ENCODE peak calls at places on chromosomes 2 and 18, in ten cellular contexts. D is iris pigment epithelial cell; E is NCI-H82; R is SHP77; L is PC-9; M is upper lobe of right lung; Z is transverse colon; I is endothelial cell; N is activated CD4-positive, alpha-beta memory T cell treated with anti-CD3 and anti-CD28 coated beads, Interleukin-2, amount 10 ng/mL, durations not matched to agents 7 days and 5 days; H is mesothelial cell of epicardium. B is an unnamed sample.

GRCh38 chr2:222920657-222921186 is 59.9 kb downstream of the ACSL3 start:
- DNase-seq in D (no peak), E (no peak), R (no peak), L (no peak), M (no peak), Z (no peak), I (no peak), N (no peak), H (no peak), B (no peak)

GRCh38 chr2:241739651-241740050 is 5.2 kb downstream of the D2HGDH start:
- DNase-seq in D (peak; percentile 65), E (no peak), R (no peak), L (no peak), M (no peak), Z (no peak), I (no peak), N (peak; percentile 43), H (no peak), B (no peak)

GRCh38 chr18:48519431-48520100 is 19.3 kb upstream of the CTIF start:
- DNase-seq in D (no peak), E (no peak), R (no peak), L (no peak), M (no peak), Z (no peak), I (no peak), N (no peak), H (no peak), B (no peak)

GRCh38 chr2:16546128-16546754 is 119.4 kb downstream of the CYRIA start:
- DNase-seq in D (peak; percentile 29), E (peak; percentile 7), R (no peak), L (peak; percentile 59), M (no peak), Z (no peak), I (peak; percentile 55), N (no peak), H (no peak), B (no peak)

GRCh38 chr18:38539373-38539772 is 973.8 kb upstream of the CELF4 start:
- DNase-seq in D (no peak), E (peak; percentile 82), R (no peak), L (no peak), M (no peak), Z (no peak), I (no peak), N (no peak), H (no peak), B (no peak)

GRCh38 chr2:45962522-45962921 is 311.0 kb downstream of the PRKCE start:
- DNase-seq in D (peak; percentile 28), E (no peak), R (no peak), L (no peak), M (peak; percentile 70), Z (no peak), I (no peak), N (no peak), H (no peak), B (no peak)

GRCh38 chr2:197908940-197909339 is 104.5 kb downstream of the PLCL1 start:
- DNase-seq in D (no peak), E (no peak), R (no peak), L (no peak), M (no peak), Z (no peak), I (no peak), N (no peak), H (no peak), B (no peak)

GRCh38 chr2:45826889-45827635 is 175.6 kb downstream of the PRKCE start:
- DNase-seq in D (peak; percentile 78), E (no peak), R (no peak), L (no peak), M (no peak), Z (peak; percentile 38), I (no peak), N (no peak), H (no peak), B (no peak)

GRCh38 chr2:17901246-17901645 is 22.8 kb downstream of the KCNS3 start:
- DNase-seq in D (no peak), E (peak; percentile 92), R (peak; percentile 78), L (no peak), M (no peak), Z (no peak), I (no peak), N (no peak), H (no peak), B (no peak)

GRCh38 chr2:189421644-189422043 is 19.6 kb upstream of the WDR75 start:
- DNase-seq in D (peak; percentile 85), E (peak; percentile 46), R (no peak), L (no peak), M (no peak), Z (no peak), I (no peak), N (no peak), H (no peak), B (no peak)

GRCh38 chr2:238389985-238390682 is 36.6 kb upstream of the ASB1 start:
- DNase-seq in D (peak; percentile 57), E (no peak), R (peak; percentile 87), L (no peak), M (peak; percentile 84), Z (no peak), I (peak; percentile 35), N (no peak), H (no peak), B (no peak)

GRCh38 chr2:95062716-95063400 is 37.4 kb downstream of the MAL start:
- DNase-seq in D (no peak), E (peak; percentile 30), R (peak; percentile 24), L (peak; percentile 83), M (no peak), Z (no peak), I (no peak), N (peak; percentile 5), H (no peak), B (no peak)

GRCh38 chr2:30847329-30847728 is 40.1 kb upstream of the CAPN13 start:
- DNase-seq in D (no peak), E (no peak), R (no peak), L (peak; percentile 99), M (no peak), Z (no peak), I (no peak), N (no peak), H (no peak), B (no peak)

GRCh38 chr2:117958186-117958585 is 55.7 kb downstream of the CCDC93 start:
- DNase-seq in D (peak; percentile 85), E (no peak), R (no peak), L (peak; percentile 98), M (no peak), Z (no peak), I (no peak), N (no peak), H (no peak), B (no peak)

GRCh38 chr2:132670104-132670960 is at the start of gene LYPD1:
- DNase-seq in D (peak; percentile 24), E (peak; percentile 44), R (no peak), L (peak; percentile 40), M (peak; percentile 67), Z (no peak), I (peak; percentile 11), N (no peak), H (no peak), B (no peak)

GRCh38 chr2:95670686-95671085 is 78.9 kb downstream of the TRIM43 start:
- DNase-seq in D (no peak), E (no peak), R (no peak), L (no peak), M (no peak), Z (no peak), I (no peak), N (no peak), H (no peak), B (no peak)

GRCh38 chr2:24824966-24825882 is 32.0 kb downstream of the CENPO start:
- DNase-seq in D (no peak), E (peak; percentile 60), R (no peak), L (no peak), M (no peak), Z (no peak), I (no peak), N (peak; percentile 40), H (no peak), B (peak; percentile 28)

GRCh38 chr2:208244422-208244821 is 10.4 kb downstream of the IDH1 start:
- DNase-seq in D (no peak), E (no peak), R (no peak), L (peak; percentile 46), M (no peak), Z (no peak), I (no peak), N (no peak), H (no peak), B (no peak)

GRCh38 chr2:191038741-191039140 is 24.8 kb upstream of the STAT1 start:
- DNase-seq in D (peak; percentile 73), E (no peak), R (no peak), L (no peak), M (no peak), Z (no peak), I (no peak), N (no peak), H (no peak), B (no peak)

GRCh38 chr2:146295080-146295670 is 1549.7 kb upstream of the ACVR2A start:
- DNase-seq in D (peak; percentile 24), E (no peak), R (no peak), L (no peak), M (no peak), Z (no peak), I (no peak), N (no peak), H (no peak), B (no peak)

GRCh38 chr2:163343316-163343715 is 392.5 kb downstream of the FIGN start:
- DNase-seq in D (no peak), E (peak; percentile 11), R (no peak), L (no peak), M (no peak), Z (no peak), I (no peak), N (no peak), H (no peak), B (no peak)

GRCh38 chr18:7174359-7175107 is 56.4 kb upstream of the LRRC30 start:
- DNase-seq in D (no peak), E (peak; percentile 77), R (no peak), L (no peak), M (no peak), Z (no peak), I (peak; percentile 23), N (no peak), H (no peak), B (peak; percentile 71)

GRCh38 chr2:134462275-134462674 is 208.4 kb downstream of the MGAT5 start:
- DNase-seq in D (no peak), E (no peak), R (no peak), L (no peak), M (no peak), Z (no peak), I (no peak), N (no peak), H (no peak), B (no peak)

GRCh38 chr18:62420151-62420512 is 95.0 kb downstream of the TNFRSF11A start:
- DNase-seq in D (peak; percentile 38), E (no peak), R (no peak), L (no peak), M (no peak), Z (peak; percentile 45), I (no peak), N (no peak), H (no peak), B (no peak)

GRCh38 chr18:35481960-35482366 is 15.8 kb downstream of the INO80C start:
- DNase-seq in D (no peak), E (no peak), R (no peak), L (no peak), M (no peak), Z (no peak), I (no peak), N (no peak), H (no peak), B (no peak)

GRCh38 chr2:71467180-71467815 is 13.9 kb downstream of the DYSF start:
- DNase-seq in D (no peak), E (no peak), R (no peak), L (peak; percentile 18), M (peak; percentile 6), Z (no peak), I (peak; percentile 56), N (no peak), H (no peak), B (no peak)

GRCh38 chr2:151289972-151290335 is 486 bp upstream of the NMI start:
- DNase-seq in D (peak; percentile 64), E (no peak), R (no peak), L (peak; percentile 87), M (no peak), Z (peak; percentile 31), I (no peak), N (peak; percentile 23), H (no peak), B (no peak)

GRCh38 chr18:396571-396970 is 103.9 kb downstream of the COLEC12 start:
- DNase-seq in D (no peak), E (no peak), R (no peak), L (no peak), M (no peak), Z (no peak), I (no peak), N (no peak), H (no peak), B (no peak)